ENCODE peak calls at places on chromosome 9, in eight cellular contexts. G is KBM-7, U is neuronal stem cell, P is Calu3, Q is IMR-90, N is T-helper 1 cell, B is COLO829, M is anterior cingulate cortex. R is an unnamed sample.

GRCh38 chr9:98316445-98317133 is 61.1 kb upstream of the TBC1D2 start:
- DNase-seq in Q (no peak), B (no peak), P (no peak), N (no peak), U (no peak), M (no peak), G (no peak), R (no peak)

GRCh38 chr9:83708515-83709158 is 879 bp upstream of the UBQLN1 start:
- DNase-seq in Q (peak; percentile 44), U (no peak), P (peak; percentile 49), N (peak; percentile 61), B (peak; percentile 57), G (no peak), M (peak; percentile 72), R (peak; percentile 40)

GRCh38 chr9:111108946-111109345 is 70.7 kb upstream of the LPAR1 start:
- DNase-seq in M (no peak), N (no peak), Q (peak; percentile 90), U (no peak), B (no peak), P (no peak), G (no peak), R (no peak)

GRCh38 chr9:136695435-136695895 is 8.2 kb upstream of the AGPAT2 start:
- DNase-seq in G (no peak), Q (no peak), P (peak; percentile 80), M (no peak), N (no peak), U (no peak), B (no peak), R (peak; percentile 92)

GRCh38 chr9:17204611-17205165 is 69.8 kb downstream of the CNTLN start:
- DNase-seq in Q (no peak), U (peak; percentile 30), P (no peak), B (no peak), N (no peak), G (no peak), M (no peak), R (no peak)

GRCh38 chr9:96068511-96068910 is 193.0 kb downstream of the ERCC6L2 start:
- DNase-seq in B (no peak), P (no peak), G (no peak), M (no peak), N (no peak), Q (no peak), U (no peak), R (no peak)

GRCh38 chr9:38336341-38336740 is 56.2 kb upstream of the ALDH1B1 start:
- DNase-seq in B (no peak), G (no peak), Q (no peak), M (no peak), N (no peak), P (no peak), U (no peak), R (no peak)

GRCh38 chr9:129176786-129177442 is 1.1 kb downstream of the IER5L start:
- DNase-seq in G (peak; percentile 49), Q (peak; percentile 49), M (peak; percentile 33), B (no peak), N (peak; percentile 24), P (no peak), U (no peak), R (peak; percentile 90)

GRCh38 chr9:118957585-118957984 is 411.6 kb downstream of the BRINP1 start:
- DNase-seq in Q (no peak), P (no peak), G (no peak), M (no peak), U (no peak), B (no peak), N (no peak), R (no peak)

GRCh38 chr9:100221538-100221937 is 122.5 kb downstream of the INVS start:
- DNase-seq in N (no peak), G (no peak), Q (no peak), B (no peak), P (no peak), U (no peak), M (no peak), R (no peak)

GRCh38 chr9:34279431-34279830 is 49.6 kb downstream of the KIF24 start:
- DNase-seq in B (peak; percentile 14), G (no peak), Q (no peak), P (no peak), N (no peak), M (no peak), U (no peak), R (no peak)

GRCh38 chr9:14373319-14373632 is 59.3 kb upstream of the NFIB start:
- DNase-seq in M (no peak), U (no peak), Q (peak; percentile 38), P (no peak), N (no peak), B (no peak), G (no peak), R (no peak)

GRCh38 chr9:130183133-130183762 is 11.0 kb downstream of the NCS1 start:
- DNase-seq in B (peak; percentile 62), P (peak; percentile 31), M (no peak), N (no peak), G (no peak), Q (peak; percentile 71), U (no peak), R (no peak)

GRCh38 chr9:96524045-96524444 is 74.1 kb downstream of the HABP4 start:
- DNase-seq in G (no peak), P (no peak), B (no peak), M (no peak), N (no peak), U (no peak), Q (no peak), R (no peak)

GRCh38 chr9:97846347-97846746 is 6.7 kb upstream of the FOXE1 start:
- DNase-seq in M (no peak), N (no peak), B (no peak), P (no peak), G (no peak), U (no peak), Q (no peak), R (no peak)

GRCh38 chr9:86634501-86634900 is 280.3 kb upstream of the TUT7 start:
- DNase-seq in U (no peak), P (no peak), Q (no peak), B (no peak), G (no peak), M (no peak), N (no peak), R (no peak)

GRCh38 chr9:98275159-98275558 is 19.7 kb upstream of the TBC1D2 start:
- DNase-seq in N (no peak), P (no peak), M (no peak), B (no peak), G (no peak), U (no peak), Q (no peak), R (no peak)

GRCh38 chr9:114309096-114309495 is 13.8 kb upstream of the ORM1 start:
- DNase-seq in B (no peak), M (no peak), G (no peak), P (no peak), Q (no peak), N (no peak), U (no peak), R (no peak)

GRCh38 chr9:7967851-7968250 is 168.3 kb upstream of the DMAC1 start:
- DNase-seq in Q (no peak), U (no peak), B (no peak), G (no peak), P (peak; percentile 21), N (no peak), M (no peak), R (no peak)

GRCh38 chr9:84140535-84141101 is 160.0 kb downstream of the RMI1 start:
- DNase-seq in P (peak; percentile 17), G (no peak), N (peak; percentile 19), B (no peak), U (peak; percentile 42), Q (peak; percentile 18), M (no peak), R (peak; percentile 86)

GRCh38 chr9:78539904-78540303 is 243.0 kb downstream of the PSAT1 start:
- DNase-seq in M (no peak), N (no peak), P (no peak), G (no peak), B (peak; percentile 74), Q (peak; percentile 77), U (no peak), R (no peak)

GRCh38 chr9:95813923-95814322 is 61.6 kb upstream of the ERCC6L2 start:
- DNase-seq in M (no peak), G (no peak), N (no peak), P (no peak), B (no peak), Q (no peak), U (no peak), R (no peak)

GRCh38 chr9:5854032-5854792 is 21.3 kb upstream of the ERMP1 start:
- DNase-seq in N (peak; percentile 43), Q (no peak), M (no peak), U (no peak), B (no peak), G (no peak), P (no peak), R (no peak)

GRCh38 chr9:114521846-114522245 is 16.6 kb upstream of the WHRN start:
- DNase-seq in M (no peak), G (no peak), P (no peak), B (no peak), N (no peak), U (no peak), Q (peak; percentile 21), R (no peak)

GRCh38 chr9:94693485-94694191 is 32.9 kb upstream of the AOPEP start:
- DNase-seq in N (no peak), M (no peak), U (no peak), G (no peak), B (no peak), P (no peak), Q (no peak), R (no peak)

GRCh38 chr9:134323741-134324358 is 2.4 kb upstream of the RXRA start:
- DNase-seq in B (peak; percentile 65), U (no peak), Q (no peak), P (no peak), M (peak; percentile 35), N (no peak), G (no peak), R (peak; percentile 77)

GRCh38 chr9:34417734-34418133 is 40.6 kb downstream of the FAM219A start:
- DNase-seq in P (no peak), Q (no peak), B (no peak), G (no peak), N (no peak), M (no peak), U (no peak), R (no peak)

R was measured in upper lobe of left lung.